ENCODE peak calls at places on chromosomes 1 and 21, in four cellular contexts. One of them, this sample, is unnamed.

GRCh38 chr1:160428655-160429054 is 28.3 kb downstream of the VANGL2 start:
- DNase-seq in heart left ventricle: peak
- DNase-seq in fibroblast of mammary gland: peak
- DNase-seq in GM06990: peak
- DNase-seq in this sample: no peak

GRCh38 chr1:201475121-201475520 is 6.1 kb upstream of the PHLDA3 start:
- DNase-seq in heart left ventricle: no peak
- DNase-seq in fibroblast of mammary gland: no peak
- DNase-seq in GM06990: no peak
- DNase-seq in this sample: no peak

GRCh38 chr1:94803517-94804441 is 16.4 kb upstream of the SLC44A3 start:
- DNase-seq in heart left ventricle: peak
- DNase-seq in fibroblast of mammary gland: peak
- DNase-seq in GM06990: no peak
- DNase-seq in this sample: peak

GRCh38 chr1:32539584-32540571 is 651 bp downstream of the ZBTB8A start:
- DNase-seq in heart left ventricle: peak
- DNase-seq in fibroblast of mammary gland: peak
- DNase-seq in GM06990: peak
- DNase-seq in this sample: peak

GRCh38 chr1:91673603-91674002 is 173.0 kb downstream of the CDC7 start:
- DNase-seq in heart left ventricle: no peak
- DNase-seq in fibroblast of mammary gland: peak
- DNase-seq in GM06990: no peak
- DNase-seq in this sample: no peak

GRCh38 chr1:3012511-3013291 is 8.6 kb upstream of the ACTRT2 start:
- DNase-seq in heart left ventricle: peak
- DNase-seq in fibroblast of mammary gland: no peak
- DNase-seq in GM06990: no peak
- DNase-seq in this sample: peak

GRCh38 chr21:42864286-42864685 is 15.1 kb downstream of the WDR4 start:
- DNase-seq in heart left ventricle: no peak
- DNase-seq in fibroblast of mammary gland: no peak
- DNase-seq in GM06990: no peak
- DNase-seq in this sample: no peak

GRCh38 chr1:55916480-55916879 is 662.9 kb downstream of the PLPP3 start:
- DNase-seq in heart left ventricle: no peak
- DNase-seq in fibroblast of mammary gland: peak
- DNase-seq in GM06990: no peak
- DNase-seq in this sample: no peak

GRCh38 chr1:54396280-54396903 is 9.8 kb downstream of the SSBP3 start:
- DNase-seq in heart left ventricle: no peak
- DNase-seq in fibroblast of mammary gland: no peak
- DNase-seq in GM06990: no peak
- DNase-seq in this sample: no peak

GRCh38 chr1:42658880-42659337 is 686 bp downstream of the PPIH start:
- DNase-seq in heart left ventricle: no peak
- DNase-seq in fibroblast of mammary gland: peak
- DNase-seq in GM06990: no peak
- DNase-seq in this sample: no peak

GRCh38 chr1:211329764-211330201 is 3.1 kb downstream of the TRAF5 start:
- DNase-seq in heart left ventricle: no peak
- DNase-seq in fibroblast of mammary gland: no peak
- DNase-seq in GM06990: peak
- DNase-seq in this sample: no peak

GRCh38 chr1:150558761-150559626 is 9.8 kb downstream of the ADAMTSL4 start:
- DNase-seq in heart left ventricle: peak
- DNase-seq in fibroblast of mammary gland: peak
- DNase-seq in GM06990: no peak
- DNase-seq in this sample: peak

GRCh38 chr1:28045777-28046176 is 42.6 kb downstream of the EYA3 start:
- DNase-seq in heart left ventricle: no peak
- DNase-seq in fibroblast of mammary gland: no peak
- DNase-seq in GM06990: no peak
- DNase-seq in this sample: no peak

GRCh38 chr1:28046716-28047115 is 41.7 kb downstream of the EYA3 start:
- DNase-seq in heart left ventricle: no peak
- DNase-seq in fibroblast of mammary gland: no peak
- DNase-seq in GM06990: no peak
- DNase-seq in this sample: no peak

GRCh38 chr1:28039341-28039740 is 49.1 kb downstream of the EYA3 start:
- DNase-seq in heart left ventricle: no peak
- DNase-seq in fibroblast of mammary gland: no peak
- DNase-seq in GM06990: no peak
- DNase-seq in this sample: no peak

DNA sequence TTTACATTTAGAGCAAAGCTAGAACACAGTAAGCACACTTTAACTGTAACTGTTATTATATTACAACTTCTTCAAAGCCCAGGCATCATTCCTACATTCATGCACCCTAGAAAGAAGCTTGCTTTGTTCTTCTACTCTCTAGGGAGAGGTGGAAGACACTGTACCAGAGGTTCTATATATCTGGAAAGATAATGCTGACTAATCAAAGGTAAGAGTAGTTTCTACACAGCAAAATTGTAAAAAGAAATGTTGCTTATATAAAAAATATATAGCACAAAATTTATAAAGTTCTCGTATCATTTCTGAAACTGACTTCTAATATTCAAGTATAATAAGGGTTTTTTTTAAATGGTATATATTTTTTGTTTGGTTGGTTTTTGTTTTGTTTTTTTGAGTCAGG is 44.0 kb downstream of the EYA3 start:
- DNase-seq in heart left ventricle: no peak
- DNase-seq in fibroblast of mammary gland: no peak
- DNase-seq in GM06990: no peak
- DNase-seq in this sample: no peak
- H3K4me3 ChIP-seq in heart left ventricle: no peak
- H3K4me3 ChIP-seq in fibroblast of mammary gland: no peak
- H3K4me3 ChIP-seq in GM06990: no peak
- H3K4me3 ChIP-seq in this sample: no peak

GRCh38 chr1:148379170-148379500 is 104.0 kb downstream of the PPIAL4G start:
- DNase-seq in heart left ventricle: no peak
- DNase-seq in fibroblast of mammary gland: no peak
- DNase-seq in GM06990: no peak
- DNase-seq in this sample: no peak
- H3K4me3 ChIP-seq in heart left ventricle: no peak
- H3K4me3 ChIP-seq in fibroblast of mammary gland: no peak
- H3K4me3 ChIP-seq in GM06990: no peak
- H3K4me3 ChIP-seq in this sample: no peak

GRCh38 chr1:173190101-173190895 is 16.8 kb downstream of the TNFSF4 start:
- DNase-seq in heart left ventricle: peak
- DNase-seq in fibroblast of mammary gland: peak
- DNase-seq in GM06990: no peak
- DNase-seq in this sample: peak
- H3K4me3 ChIP-seq in heart left ventricle: no peak
- H3K4me3 ChIP-seq in fibroblast of mammary gland: no peak
- H3K4me3 ChIP-seq in GM06990: no peak
- H3K4me3 ChIP-seq in this sample: no peak

GRCh38 chr1:166971252-166971651 is 4.1 kb downstream of the ILDR2 start:
- DNase-seq in heart left ventricle: no peak
- DNase-seq in fibroblast of mammary gland: no peak
- DNase-seq in GM06990: no peak
- DNase-seq in this sample: no peak

GRCh38 chr1:166972193-166972592 is 3.1 kb downstream of the ILDR2 start:
- DNase-seq in heart left ventricle: no peak
- DNase-seq in fibroblast of mammary gland: no peak
- DNase-seq in GM06990: no peak
- DNase-seq in this sample: no peak

GRCh38 chr1:166974647-166975345 is 544 bp downstream of the ILDR2 start:
- DNase-seq in heart left ventricle: no peak
- DNase-seq in fibroblast of mammary gland: no peak
- DNase-seq in GM06990: no peak
- DNase-seq in this sample: no peak

GRCh38 chr1:166975361-166976129 is at the start of gene ILDR2:
- DNase-seq in heart left ventricle: peak
- DNase-seq in fibroblast of mammary gland: peak
- DNase-seq in GM06990: peak
- DNase-seq in this sample: peak

GRCh38 chr1:166972827-166973226 is 2.5 kb downstream of the ILDR2 start:
- DNase-seq in heart left ventricle: no peak
- DNase-seq in fibroblast of mammary gland: no peak
- DNase-seq in GM06990: no peak
- DNase-seq in this sample: no peak
- H3K4me3 ChIP-seq in heart left ventricle: no peak
- H3K4me3 ChIP-seq in fibroblast of mammary gland: no peak
- H3K4me3 ChIP-seq in GM06990: no peak
- H3K4me3 ChIP-seq in this sample: no peak

GRCh38 chr1:154998818-154999650 is 3.6 kb upstream of the ZBTB7B start:
- DNase-seq in heart left ventricle: peak
- DNase-seq in fibroblast of mammary gland: peak
- DNase-seq in GM06990: peak
- DNase-seq in this sample: peak

GRCh38 chr1:155000725-155001437 is 1.7 kb upstream of the ZBTB7B start:
- DNase-seq in heart left ventricle: peak
- DNase-seq in fibroblast of mammary gland: peak
- DNase-seq in GM06990: peak
- DNase-seq in this sample: peak

GRCh38 chr1:155001438-155001687 is 1.2 kb upstream of the ZBTB7B start:
- DNase-seq in heart left ventricle: peak
- DNase-seq in fibroblast of mammary gland: no peak
- DNase-seq in GM06990: no peak
- DNase-seq in this sample: no peak

GRCh38 chr1:155000475-155000724 is 2.2 kb upstream of the ZBTB7B start:
- DNase-seq in heart left ventricle: no peak
- DNase-seq in fibroblast of mammary gland: no peak
- DNase-seq in GM06990: no peak
- DNase-seq in this sample: no peak

DNA sequence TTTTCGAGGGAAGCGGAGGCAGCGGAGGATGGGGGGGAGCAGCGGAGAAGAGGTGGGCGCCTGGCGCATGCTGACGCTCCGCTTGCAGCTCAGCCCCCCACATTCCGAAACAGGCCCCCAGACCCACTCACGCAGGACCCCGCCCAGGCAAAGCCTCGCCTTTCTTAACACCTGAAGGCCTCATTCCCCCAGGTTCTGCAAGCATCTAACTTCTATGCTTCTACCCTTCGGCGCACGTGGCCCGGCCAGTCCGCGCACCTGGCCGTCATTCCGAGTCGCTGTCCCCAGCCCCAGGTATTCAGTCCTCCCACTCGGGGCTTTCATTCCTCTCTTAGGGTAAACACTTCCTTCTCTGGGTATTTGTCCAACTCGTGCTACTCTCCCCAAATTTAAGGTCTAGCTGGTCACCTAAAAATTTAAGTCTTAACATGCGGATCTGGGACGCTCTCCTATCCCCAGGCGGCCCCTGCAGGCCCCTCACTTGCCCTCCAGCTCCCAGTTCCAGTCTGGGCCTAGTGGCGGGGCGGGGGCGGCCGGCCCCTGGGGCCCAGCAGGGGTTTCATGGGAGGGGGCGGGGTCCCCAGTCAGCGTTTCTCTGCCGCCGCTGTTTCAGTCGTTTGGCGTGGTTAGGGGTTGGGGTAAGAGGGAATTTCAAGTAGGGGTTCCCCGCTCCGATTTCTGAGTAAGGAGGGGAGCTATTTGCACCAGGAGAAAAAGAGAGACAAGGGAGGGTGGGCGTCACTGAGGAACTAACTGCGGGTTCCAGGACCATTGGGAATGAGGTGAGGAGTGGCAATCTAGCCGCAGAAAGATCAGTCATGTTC is 2.7 kb upstream of the ZBTB7B start:
- DNase-seq in heart left ventricle: no peak
- DNase-seq in fibroblast of mammary gland: no peak
- DNase-seq in GM06990: peak
- DNase-seq in this sample: no peak
- H3K4me3 ChIP-seq in heart left ventricle: peak
- H3K4me3 ChIP-seq in fibroblast of mammary gland: peak
- H3K4me3 ChIP-seq in GM06990: peak
- H3K4me3 ChIP-seq in this sample: peak

GRCh38 chr1:207049514-207049913 is 1.5 kb downstream of the YOD1 start:
- DNase-seq in heart left ventricle: no peak
- DNase-seq in fibroblast of mammary gland: no peak
- DNase-seq in GM06990: no peak
- DNase-seq in this sample: no peak
- H3K4me3 ChIP-seq in heart left ventricle: peak
- H3K4me3 ChIP-seq in fibroblast of mammary gland: peak
- H3K4me3 ChIP-seq in GM06990: peak
- H3K4me3 ChIP-seq in this sample: peak

GRCh38 chr1:37477946-37478345 is 3.6 kb downstream of the ZC3H12A start:
- DNase-seq in heart left ventricle: no peak
- DNase-seq in fibroblast of mammary gland: no peak
- DNase-seq in GM06990: no peak
- DNase-seq in this sample: no peak

GRCh38 chr1:37480125-37480466 is 5.7 kb downstream of the ZC3H12A start:
- DNase-seq in heart left ventricle: no peak
- DNase-seq in fibroblast of mammary gland: no peak
- DNase-seq in GM06990: no peak
- DNase-seq in this sample: no peak

GRCh38 chr1:37478451-37478871 is 4.1 kb downstream of the ZC3H12A start:
- DNase-seq in heart left ventricle: no peak
- DNase-seq in fibroblast of mammary gland: peak
- DNase-seq in GM06990: no peak
- DNase-seq in this sample: no peak

GRCh38 chr1:37479255-37480124 is 5.1 kb downstream of the ZC3H12A start:
- DNase-seq in heart left ventricle: peak
- DNase-seq in fibroblast of mammary gland: peak
- DNase-seq in GM06990: peak
- DNase-seq in this sample: peak

DNA sequence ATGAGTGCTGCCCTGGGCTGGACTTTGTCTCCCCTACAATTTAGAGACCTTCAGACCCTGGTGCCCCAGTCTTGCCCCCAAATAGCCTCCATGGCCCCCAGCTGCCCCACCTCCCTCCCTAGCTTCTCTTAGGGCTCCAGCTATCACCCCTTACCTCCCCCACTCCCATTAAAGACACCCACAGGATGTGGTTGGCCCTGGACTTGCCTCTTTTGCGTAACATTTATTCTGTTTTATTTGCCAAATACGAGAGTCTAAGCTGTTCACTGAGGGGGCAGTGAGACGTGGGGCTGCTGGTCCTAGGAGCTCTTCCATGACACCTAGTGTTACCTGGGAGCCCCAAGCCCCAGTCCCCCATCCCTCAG is 4.5 kb downstream of the ZC3H12A start:
- DNase-seq in heart left ventricle: no peak
- DNase-seq in fibroblast of mammary gland: peak
- DNase-seq in GM06990: no peak
- DNase-seq in this sample: no peak
- H3K4me3 ChIP-seq in heart left ventricle: peak
- H3K4me3 ChIP-seq in fibroblast of mammary gland: peak
- H3K4me3 ChIP-seq in GM06990: peak
- H3K4me3 ChIP-seq in this sample: peak

GRCh38 chr1:168227620-168228019 is 1.8 kb downstream of the SFT2D2 start:
- DNase-seq in heart left ventricle: no peak
- DNase-seq in fibroblast of mammary gland: peak
- DNase-seq in GM06990: no peak
- DNase-seq in this sample: no peak
- H3K4me3 ChIP-seq in heart left ventricle: peak
- H3K4me3 ChIP-seq in fibroblast of mammary gland: peak
- H3K4me3 ChIP-seq in GM06990: peak
- H3K4me3 ChIP-seq in this sample: peak

This sample was measured in sigmoid colon.